ENCODE peak calls at places on chromosome 20, in eight cellular contexts. X is activated CD8-positive, alpha-beta memory T cell treated with anti-CD3 and anti-CD28 coated beads, Interleukin-2, amount 50 U/mL, for 4 hours; K is GM03348; M is CD14-positive monocyte; N is left cardiac atrium; Y is GM04504; R is fibroblast of lung; W is NCI-H226. O is an unnamed sample.
A peak's percentile ranks its signal among the peaks of the same experiment; 100 is the strongest.

GRCh38 chr20:5364136-5364821 is 47.5 kb upstream of the PROKR2 start:
- DNase-seq in X (no peak), K (no peak), M (no peak), N (no peak), Y (no peak), R (no peak), W (peak; percentile 5), O (no peak)

GRCh38 chr20:25296094-25297093 is 48.5 kb downstream of the PYGB start:
- DNase-seq in X (no peak), K (peak; percentile 70), M (no peak), N (no peak), Y (no peak), R (peak; percentile 49), W (peak; percentile 17), O (no peak)

GRCh38 chr20:19975901-19976300 is 41.3 kb upstream of the NAA20 start:
- DNase-seq in X (no peak), K (peak; percentile 24), M (no peak), N (peak; percentile 37), Y (no peak), R (peak; percentile 49), W (no peak), O (no peak)

GRCh38 chr20:59825944-59826759 is 107.3 kb downstream of the SYCP2 start:
- DNase-seq in X (no peak), K (no peak), M (no peak), N (peak; percentile 37), Y (no peak), R (no peak), W (no peak), O (no peak)

GRCh38 chr20:64163776-64164122 is 503 bp upstream of the MYT1 start:
- DNase-seq in X (no peak), K (no peak), M (no peak), N (no peak), Y (no peak), R (no peak), W (no peak), O (no peak)

GRCh38 chr20:51800769-51801219 is 1.5 kb downstream of the SALL4 start:
- DNase-seq in X (no peak), K (peak; percentile 39), M (no peak), N (no peak), Y (no peak), R (peak; percentile 15), W (no peak), O (no peak)

GRCh38 chr20:36813784-36814136 is 40.2 kb upstream of the DSN1 start:
- DNase-seq in X (no peak), K (no peak), M (no peak), N (no peak), Y (no peak), R (no peak), W (no peak), O (no peak)

GRCh38 chr20:36860811-36861624 is 14.9 kb upstream of the TLDC2 start:
- DNase-seq in X (no peak), K (no peak), M (no peak), N (no peak), Y (no peak), R (no peak), W (no peak), O (no peak)

GRCh38 chr20:49280463-49281058 is 2.7 kb upstream of the ZNFX1 start:
- DNase-seq in X (no peak), K (no peak), M (no peak), N (no peak), Y (no peak), R (no peak), W (no peak), O (peak; percentile 8)

GRCh38 chr20:21352703-21353102 is 44.6 kb downstream of the NKX2-4 start:
- DNase-seq in X (no peak), K (peak; percentile 17), M (no peak), N (no peak), Y (no peak), R (peak; percentile 24), W (peak; percentile 86), O (peak; percentile 86)

GRCh38 chr20:45456632-45457031 is 12.9 kb upstream of the WFDC2 start:
- DNase-seq in X (no peak), K (no peak), M (no peak), N (no peak), Y (no peak), R (no peak), W (no peak), O (peak; percentile 54)

GRCh38 chr20:48897298-48898044 is 24.0 kb upstream of the ARFGEF2 start:
- DNase-seq in X (no peak), K (peak; percentile 75), M (no peak), N (no peak), Y (peak; percentile 74), R (peak; percentile 78), W (peak; percentile 85), O (peak; percentile 85)

GRCh38 chr20:46214831-46215488 is 93.3 kb downstream of the CDH22 start:
- DNase-seq in X (no peak), K (no peak), M (no peak), N (no peak), Y (no peak), R (no peak), W (no peak), O (no peak)

GRCh38 chr20:7375905-7376304 is 564.4 kb downstream of the HAO1 start:
- DNase-seq in X (no peak), K (peak; percentile 4), M (no peak), N (no peak), Y (no peak), R (peak; percentile 51), W (no peak), O (peak; percentile 47)

O was measured in trophoblast cell.